ENCODE peak calls at places on chromosomes 6 and 20, in nine cellular contexts. Z is T follicular helper cell; V is cardiac fibroblast; A is left ventricle myocardium superior; E is DMS153; N is fibroblast of the conjunctiva; W is uterus; R is NCI-H2081; C is CD8-positive, alpha-beta T cell. Y is an unnamed sample.

GRCh38 chr6:110140650-110141049 is 38.8 kb downstream of the WASF1 start:
- DNase-seq in A (no peak), N (peak), V (peak), C (no peak), Z (no peak), W (no peak), E (no peak), R (no peak), Y (no peak)

GRCh38 chr20:41733151-41733550 is 115.0 kb upstream of the CHD6 start:
- DNase-seq in A (no peak), W (no peak), N (no peak), E (no peak), C (no peak), R (no peak), Z (no peak), V (no peak), Y (no peak)

GRCh38 chr6:22152871-22153270 is 144.0 kb downstream of the PRL start:
- DNase-seq in R (peak), N (no peak), C (no peak), A (no peak), V (no peak), W (no peak), Z (no peak), E (peak), Y (no peak)

GRCh38 chr20:10658051-10658823 is 15.6 kb downstream of the JAG1 start:
- DNase-seq in E (no peak), C (no peak), N (no peak), Z (no peak), A (no peak), W (no peak), V (no peak), R (no peak), Y (no peak)

GRCh38 chr6:56642366-56643261 is at the start of gene DST:
- DNase-seq in W (no peak), V (peak), N (peak), A (no peak), E (no peak), C (no peak), R (no peak), Z (no peak), Y (peak)

GRCh38 chr6:40543776-40544175 is 43.4 kb downstream of the LRFN2 start:
- DNase-seq in Z (no peak), R (no peak), W (no peak), E (no peak), A (no peak), V (no peak), C (no peak), N (no peak), Y (no peak)

GRCh38 chr6:52423971-52424381 is 3.8 kb downstream of the EFHC1 start:
- DNase-seq in C (no peak), Z (no peak), W (no peak), R (no peak), V (peak), A (no peak), E (no peak), N (peak), Y (no peak)

GRCh38 chr6:43129434-43130194 is 41.5 kb upstream of the SRF start:
- DNase-seq in A (peak), N (no peak), Z (no peak), W (peak), E (no peak), R (no peak), V (peak), C (no peak), Y (peak)

GRCh38 chr6:118577972-118578371 is 29.9 kb downstream of the PLN start:
- DNase-seq in N (no peak), E (no peak), W (no peak), Z (no peak), R (no peak), C (no peak), V (no peak), A (no peak), Y (no peak)

GRCh38 chr6:5697508-5697907 is 309.2 kb downstream of the NRN1 start:
- DNase-seq in V (peak), E (no peak), W (no peak), A (no peak), C (no peak), N (no peak), R (no peak), Z (no peak), Y (no peak)

GRCh38 chr20:63520594-63520938 is at the start of gene PPDPF:
- DNase-seq in C (peak), R (peak), V (peak), W (peak), Z (peak), A (peak), E (peak), N (peak), Y (peak)

GRCh38 chr6:90687751-90688380 is 101.0 kb upstream of the MAP3K7 start:
- DNase-seq in V (no peak), A (no peak), C (no peak), R (no peak), Z (no peak), E (no peak), W (no peak), N (no peak), Y (no peak)

GRCh38 chr6:20335872-20336271 is 65.8 kb upstream of the E2F3 start:
- DNase-seq in V (no peak), A (no peak), R (no peak), Z (no peak), C (no peak), N (no peak), W (no peak), E (no peak), Y (no peak)

GRCh38 chr6:39593644-39594043 is 131.6 kb downstream of the KIF6 start:
- DNase-seq in A (no peak), W (no peak), V (no peak), E (no peak), C (no peak), R (no peak), Z (no peak), N (no peak), Y (no peak)

GRCh38 chr6:82396964-82397761 is 33.5 kb downstream of the TPBG start:
- DNase-seq in Z (no peak), R (no peak), N (peak), A (no peak), E (peak), C (no peak), V (peak), W (peak), Y (peak)

GRCh38 chr6:38326837-38327236 is 312.9 kb downstream of the BTBD9 start:
- DNase-seq in R (no peak), A (no peak), W (no peak), C (no peak), E (peak), Z (no peak), N (no peak), V (no peak), Y (no peak)

GRCh38 chr20:62500237-62500864 is 24.6 kb upstream of the GATA5 start:
- DNase-seq in N (peak), V (peak), E (peak), Z (peak), A (peak), W (peak), C (peak), R (peak), Y (peak)

GRCh38 chr6:13488015-13488895 is 855 bp upstream of the GFOD1 start:
- DNase-seq in V (peak), Z (no peak), A (peak), N (no peak), R (no peak), C (no peak), E (no peak), W (peak), Y (no peak)

GRCh38 chr6:19410477-19410876 is 426.7 kb upstream of the ID4 start:
- DNase-seq in Z (no peak), W (no peak), E (no peak), A (no peak), C (no peak), V (peak), R (no peak), N (no peak), Y (no peak)

GRCh38 chr20:58650181-58650775 is 805 bp upstream of the STX16 start:
- DNase-seq in V (no peak), W (peak), N (no peak), E (no peak), C (peak), R (no peak), A (peak), Z (peak), Y (peak)

GRCh38 chr6:41954668-41955067 is 13.1 kb upstream of the CCND3 start:
- DNase-seq in V (no peak), A (no peak), R (no peak), W (no peak), Z (no peak), C (no peak), N (no peak), E (no peak), Y (no peak)

GRCh38 chr6:169738204-169738971 is 13.0 kb downstream of the DYNLT2 start:
- DNase-seq in Z (no peak), E (no peak), V (peak), A (no peak), C (no peak), R (no peak), W (no peak), N (no peak), Y (no peak)

GRCh38 chr20:54047048-54047447 is 23.3 kb downstream of the BCAS1 start:
- DNase-seq in R (no peak), W (no peak), Z (no peak), A (no peak), C (no peak), E (no peak), N (no peak), V (no peak), Y (no peak)

GRCh38 chr6:113015249-113015648 is 668.1 kb downstream of the RFPL4B start:
- DNase-seq in W (no peak), E (no peak), R (no peak), A (peak), V (peak), N (peak), C (no peak), Z (no peak), Y (peak)

GRCh38 chr6:134424131-134424794 is 106.4 kb upstream of the SGK1 start:
- DNase-seq in V (peak), W (no peak), N (no peak), A (no peak), R (no peak), E (no peak), C (no peak), Z (no peak), Y (no peak)

GRCh38 chr6:35776364-35777215 is at the start of gene CLPSL2:
- DNase-seq in Z (no peak), R (peak), N (no peak), E (no peak), W (no peak), A (peak), V (no peak), C (no peak), Y (peak)

GRCh38 chr6:2739335-2739734 is 11.4 kb downstream of the MYLK4 start:
- DNase-seq in C (no peak), R (no peak), A (no peak), E (no peak), N (peak), Z (no peak), V (peak), W (no peak), Y (no peak)

GRCh38 chr6:149336529-149336928 is 19.0 kb downstream of the TAB2 start:
- DNase-seq in E (no peak), V (no peak), Z (no peak), N (no peak), W (no peak), R (no peak), C (no peak), A (no peak), Y (no peak)

Y was measured in osteoblast.